ENCODE peak calls at places on chromosomes 11 and 22, in four cellular contexts. One of them, this sample, is unnamed.
A peak's percentile ranks its signal among the peaks of the same experiment; 100 is the strongest.

GRCh38 chr11:64786308-64786707 is 8.0 kb upstream of the SF1 start:
- DNase-seq in ascending aorta: no peak
- DNase-seq in heart left ventricle: no peak
- DNase-seq in mammary epithelial cell: no peak
- DNase-seq in this sample: no peak

GRCh38 chr11:130448416-130449068 is at the start of gene ADAMTS15:
- DNase-seq in heart left ventricle: peak; percentile 87
- DNase-seq in ascending aorta: peak; percentile 39
- DNase-seq in mammary epithelial cell: peak; percentile 85
- DNase-seq in this sample: peak; percentile 61

GRCh38 chr11:2825886-2826678 is 59.5 kb downstream of the CDKN1C start:
- DNase-seq in heart left ventricle: peak; percentile 65
- DNase-seq in ascending aorta: peak; percentile 78
- DNase-seq in mammary epithelial cell: peak; percentile 89
- DNase-seq in this sample: peak; percentile 66

GRCh38 chr11:128881221-128881620 is 9.9 kb upstream of the KCNJ5 start:
- DNase-seq in mammary epithelial cell: no peak
- DNase-seq in ascending aorta: no peak
- DNase-seq in heart left ventricle: no peak
- DNase-seq in this sample: no peak

GRCh38 chr22:26977741-26978140 is 320.4 kb downstream of the MIAT start:
- DNase-seq in mammary epithelial cell: peak; percentile 1
- DNase-seq in ascending aorta: no peak
- DNase-seq in heart left ventricle: no peak
- DNase-seq in this sample: no peak

GRCh38 chr11:18890615-18891014 is 48.6 kb downstream of the MRGPRX1 start:
- DNase-seq in ascending aorta: no peak
- DNase-seq in heart left ventricle: no peak
- DNase-seq in mammary epithelial cell: no peak
- DNase-seq in this sample: no peak

GRCh38 chr22:43941449-43941848 is 13.8 kb upstream of the SAMM50 start:
- DNase-seq in heart left ventricle: no peak
- DNase-seq in mammary epithelial cell: no peak
- DNase-seq in ascending aorta: no peak
- DNase-seq in this sample: no peak

GRCh38 chr11:78841451-78842060 is 266.9 kb upstream of the NARS2 start:
- DNase-seq in heart left ventricle: no peak
- DNase-seq in mammary epithelial cell: peak; percentile 43
- DNase-seq in ascending aorta: no peak
- DNase-seq in this sample: no peak

GRCh38 chr22:45008853-45009751 is 703 bp downstream of the PHF21B start:
- DNase-seq in mammary epithelial cell: peak; percentile 33
- DNase-seq in ascending aorta: no peak
- DNase-seq in heart left ventricle: no peak
- DNase-seq in this sample: no peak

GRCh38 chr11:82765466-82766034 is 31.9 kb upstream of the FAM181B start:
- DNase-seq in ascending aorta: no peak
- DNase-seq in heart left ventricle: no peak
- DNase-seq in mammary epithelial cell: no peak
- DNase-seq in this sample: no peak

GRCh38 chr22:49540571-49541450 is 286.9 kb downstream of the BRD1 start:
- DNase-seq in mammary epithelial cell: no peak
- DNase-seq in heart left ventricle: no peak
- DNase-seq in ascending aorta: no peak
- DNase-seq in this sample: no peak

GRCh38 chr22:46734830-46735453 is 3.1 kb downstream of the CERK start:
- DNase-seq in heart left ventricle: peak; percentile 52
- DNase-seq in mammary epithelial cell: no peak
- DNase-seq in ascending aorta: no peak
- DNase-seq in this sample: no peak
- H3K4me1 ChIP-seq in heart left ventricle: peaks cover 64% of the 10 kb centered on the region
- H3K4me1 ChIP-seq in mammary epithelial cell: peaks cover 34% of the 10 kb centered on the region
- H3K4me1 ChIP-seq in ascending aorta: peaks cover 5% of the 10 kb centered on the region
- H3K4me1 ChIP-seq in this sample: peaks cover 75% of the 10 kb centered on the region

DNA sequence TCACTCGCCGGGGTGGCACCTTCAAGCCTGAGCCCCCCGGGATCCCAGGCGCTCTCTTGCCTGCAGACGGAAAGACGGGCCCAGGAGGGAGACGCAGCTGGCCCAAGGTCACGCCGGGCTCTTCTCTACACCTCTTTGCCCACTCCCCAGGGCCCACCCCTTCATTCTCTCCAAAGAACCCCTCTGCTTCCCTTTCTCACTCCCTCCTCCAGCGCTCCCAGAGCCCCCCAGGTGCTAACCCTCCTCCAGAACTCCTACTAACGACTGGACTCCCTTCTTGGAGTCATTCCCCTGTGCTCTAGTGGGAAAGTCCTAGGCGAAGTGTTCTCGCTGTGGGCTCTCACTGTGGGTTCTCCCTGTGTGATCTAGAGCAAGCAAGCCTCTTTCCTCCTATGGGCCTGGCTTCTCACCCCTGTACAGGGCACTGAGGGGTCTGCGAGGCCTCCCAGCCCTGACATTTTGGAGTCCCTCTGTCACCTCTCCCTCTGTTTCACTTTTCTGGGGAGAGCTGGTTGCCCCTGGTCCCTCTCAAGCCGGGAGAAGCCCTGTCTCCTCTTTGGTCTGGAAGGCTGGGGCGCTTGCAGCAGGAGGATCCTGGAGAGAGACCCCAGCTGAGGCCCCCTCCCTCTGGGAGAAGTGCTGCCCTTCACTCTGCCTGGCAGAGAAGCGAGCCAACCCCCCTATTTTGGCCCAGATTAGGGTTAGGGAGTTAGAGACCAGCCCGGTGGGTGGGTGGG is 858 bp downstream of the OAF start:
- DNase-seq in mammary epithelial cell: no peak
- DNase-seq in ascending aorta: no peak
- DNase-seq in heart left ventricle: no peak
- DNase-seq in this sample: no peak
- H3K4me1 ChIP-seq in mammary epithelial cell: peaks cover 15% of the 10 kb centered on the region
- H3K4me1 ChIP-seq in ascending aorta: no peaks in the 10 kb centered on the region
- H3K4me1 ChIP-seq in heart left ventricle: peaks cover 22% of the 10 kb centered on the region
- H3K4me1 ChIP-seq in this sample: peaks cover 27% of the 10 kb centered on the region

GRCh38 chr11:68229601-68230000 is 16.5 kb upstream of the KMT5B start:
- DNase-seq in ascending aorta: no peak
- DNase-seq in heart left ventricle: no peak
- DNase-seq in mammary epithelial cell: no peak
- DNase-seq in this sample: no peak
- H3K4me1 ChIP-seq in ascending aorta: no peaks in the 10 kb centered on the region
- H3K4me1 ChIP-seq in heart left ventricle: no peaks in the 10 kb centered on the region
- H3K4me1 ChIP-seq in mammary epithelial cell: no peaks in the 10 kb centered on the region
- H3K4me1 ChIP-seq in this sample: no peaks in the 10 kb centered on the region

DNA sequence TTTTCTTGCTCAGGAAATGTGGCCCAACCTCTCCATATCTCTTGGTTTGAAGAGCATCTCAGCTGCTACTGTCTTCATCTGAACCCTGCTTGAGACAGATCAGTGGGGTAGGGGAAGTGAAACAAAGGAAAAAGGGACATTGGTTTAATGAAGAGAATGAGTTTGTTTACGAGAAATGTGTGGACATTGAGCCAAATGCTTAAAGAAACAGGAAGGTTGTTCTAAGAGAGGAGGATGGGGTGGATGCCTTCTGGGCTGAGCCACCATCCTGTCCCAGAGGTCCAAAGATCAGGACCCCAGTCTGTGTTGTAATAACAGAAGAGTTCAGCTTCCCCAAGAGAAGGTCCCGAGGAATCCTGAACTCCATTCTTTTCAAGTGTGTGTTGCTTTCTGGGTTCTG is 369.7 kb downstream of the INSC start:
- DNase-seq in heart left ventricle: no peak
- DNase-seq in ascending aorta: no peak
- DNase-seq in mammary epithelial cell: no peak
- DNase-seq in this sample: no peak
- H3K4me1 ChIP-seq in heart left ventricle: no peaks in the 10 kb centered on the region
- H3K4me1 ChIP-seq in ascending aorta: no peaks in the 10 kb centered on the region
- H3K4me1 ChIP-seq in mammary epithelial cell: no peaks in the 10 kb centered on the region
- H3K4me1 ChIP-seq in this sample: no peaks in the 10 kb centered on the region